ENCODE peak calls at places on chromosomes 11 and 22, in ten cellular contexts. One of them, this sample, is unnamed.

GRCh38 chr11:124798991-124799383 is 1.2 kb downstream of the MSANTD2 start:
- DNase-seq in prostate gland: no peak
- DNase-seq in GM12892: no peak
- DNase-seq in endothelial cell of umbilical vein: peak; percentile 58
- DNase-seq in stomach: no peak
- DNase-seq in Panc1: no peak
- DNase-seq in spleen: no peak
- DNase-seq in HCT116: no peak
- DNase-seq in GM23338: peak; percentile 56
- DNase-seq in upper lobe of left lung: no peak
- DNase-seq in this sample: no peak

GRCh38 chr11:33721291-33721840 is 14.9 kb downstream of the CD59 start:
- DNase-seq in upper lobe of left lung: no peak
- DNase-seq in GM12892: no peak
- DNase-seq in GM23338: no peak
- DNase-seq in Panc1: no peak
- DNase-seq in HCT116: no peak
- DNase-seq in stomach: no peak
- DNase-seq in spleen: no peak
- DNase-seq in endothelial cell of umbilical vein: peak; percentile 91
- DNase-seq in prostate gland: no peak
- DNase-seq in this sample: no peak

GRCh38 chr11:4048340-4048739 is 46.3 kb upstream of the RRM1 start:
- DNase-seq in Panc1: no peak
- DNase-seq in spleen: no peak
- DNase-seq in GM12892: no peak
- DNase-seq in upper lobe of left lung: no peak
- DNase-seq in GM23338: no peak
- DNase-seq in prostate gland: no peak
- DNase-seq in endothelial cell of umbilical vein: no peak
- DNase-seq in stomach: no peak
- DNase-seq in HCT116: no peak
- DNase-seq in this sample: no peak

GRCh38 chr22:38262051-38262795 is 10.6 kb downstream of the TMEM184B start:
- DNase-seq in spleen: peak; percentile 87
- DNase-seq in prostate gland: peak; percentile 67
- DNase-seq in GM12892: peak; percentile 64
- DNase-seq in endothelial cell of umbilical vein: peak; percentile 29
- DNase-seq in GM23338: peak; percentile 85
- DNase-seq in Panc1: no peak
- DNase-seq in HCT116: no peak
- DNase-seq in stomach: peak; percentile 71
- DNase-seq in upper lobe of left lung: peak; percentile 78
- DNase-seq in this sample: no peak

GRCh38 chr11:46952553-46952952 is 16.0 kb downstream of the CSTPP1 start:
- DNase-seq in upper lobe of left lung: no peak
- DNase-seq in GM12892: no peak
- DNase-seq in endothelial cell of umbilical vein: peak; percentile 24
- DNase-seq in stomach: no peak
- DNase-seq in prostate gland: no peak
- DNase-seq in GM23338: no peak
- DNase-seq in spleen: no peak
- DNase-seq in Panc1: no peak
- DNase-seq in HCT116: no peak
- DNase-seq in this sample: no peak

GRCh38 chr22:39316440-39317083 is 2.9 kb downstream of the RPL3 start:
- DNase-seq in Panc1: no peak
- DNase-seq in HCT116: peak; percentile 60
- DNase-seq in prostate gland: peak; percentile 84
- DNase-seq in endothelial cell of umbilical vein: peak; percentile 88
- DNase-seq in GM23338: peak; percentile 81
- DNase-seq in spleen: peak; percentile 87
- DNase-seq in stomach: peak; percentile 79
- DNase-seq in upper lobe of left lung: no peak
- DNase-seq in GM12892: no peak
- DNase-seq in this sample: no peak

GRCh38 chr11:18700872-18701271 is 2.3 kb downstream of the TMEM86A start:
- DNase-seq in stomach: no peak
- DNase-seq in GM23338: no peak
- DNase-seq in Panc1: no peak
- DNase-seq in GM12892: no peak
- DNase-seq in upper lobe of left lung: peak; percentile 38
- DNase-seq in HCT116: no peak
- DNase-seq in spleen: no peak
- DNase-seq in endothelial cell of umbilical vein: no peak
- DNase-seq in prostate gland: no peak
- DNase-seq in this sample: no peak

GRCh38 chr11:19978668-19979518 is 181.4 kb downstream of the DBX1 start:
- DNase-seq in HCT116: peak; percentile 65
- DNase-seq in stomach: no peak
- DNase-seq in spleen: no peak
- DNase-seq in Panc1: peak; percentile 59
- DNase-seq in GM12892: no peak
- DNase-seq in prostate gland: peak; percentile 46
- DNase-seq in upper lobe of left lung: no peak
- DNase-seq in endothelial cell of umbilical vein: peak; percentile 85
- DNase-seq in GM23338: no peak
- DNase-seq in this sample: no peak

GRCh38 chr22:36790648-36791047 is 14.7 kb upstream of the IFT27 start:
- DNase-seq in spleen: no peak
- DNase-seq in endothelial cell of umbilical vein: no peak
- DNase-seq in stomach: no peak
- DNase-seq in Panc1: no peak
- DNase-seq in GM12892: no peak
- DNase-seq in HCT116: no peak
- DNase-seq in prostate gland: no peak
- DNase-seq in GM23338: no peak
- DNase-seq in upper lobe of left lung: no peak
- DNase-seq in this sample: peak; percentile 38

DNA sequence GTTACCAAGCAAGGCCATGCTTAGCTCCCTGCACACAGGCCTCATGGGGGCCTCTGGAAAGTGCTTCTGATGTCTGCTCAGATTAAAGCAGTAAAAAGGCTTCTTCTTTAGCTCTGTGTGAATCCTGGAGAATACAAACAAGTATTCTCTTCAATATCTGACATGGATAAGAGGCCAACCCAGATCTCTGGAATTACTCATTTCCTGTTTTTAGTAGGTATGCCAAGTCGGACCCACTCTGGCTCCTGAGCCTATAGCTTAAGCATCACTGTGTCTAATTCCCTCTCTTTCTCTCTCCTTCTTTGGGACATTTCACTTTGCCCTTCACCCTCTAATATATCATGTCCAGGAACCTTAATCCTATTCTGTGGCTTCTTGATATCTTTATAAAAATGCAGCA is 529.6 kb upstream of the CCDC90B start:
- DNase-seq in GM12892: no peak
- DNase-seq in endothelial cell of umbilical vein: peak; percentile 9
- DNase-seq in Panc1: no peak
- DNase-seq in prostate gland: no peak
- DNase-seq in GM23338: no peak
- DNase-seq in HCT116: no peak
- DNase-seq in stomach: no peak
- DNase-seq in spleen: no peak
- DNase-seq in upper lobe of left lung: no peak
- DNase-seq in this sample: no peak
- TF ChIP-seq POLR2AphosphoS5 in GM12892: no peak
- TF ChIP-seq POLR2AphosphoS5 in endothelial cell of umbilical vein: no peak
- TF ChIP-seq POLR2AphosphoS5 in Panc1: no peak
- TF ChIP-seq POLR2AphosphoS5 in prostate gland: no peak
- TF ChIP-seq POLR2AphosphoS5 in GM23338: no peak
- TF ChIP-seq POLR2AphosphoS5 in HCT116: no peak
- TF ChIP-seq POLR2AphosphoS5 in stomach: no peak
- TF ChIP-seq POLR2AphosphoS5 in spleen: no peak
- TF ChIP-seq POLR2AphosphoS5 in upper lobe of left lung: no peak
- TF ChIP-seq POLR2AphosphoS5 in this sample: no peak

DNA sequence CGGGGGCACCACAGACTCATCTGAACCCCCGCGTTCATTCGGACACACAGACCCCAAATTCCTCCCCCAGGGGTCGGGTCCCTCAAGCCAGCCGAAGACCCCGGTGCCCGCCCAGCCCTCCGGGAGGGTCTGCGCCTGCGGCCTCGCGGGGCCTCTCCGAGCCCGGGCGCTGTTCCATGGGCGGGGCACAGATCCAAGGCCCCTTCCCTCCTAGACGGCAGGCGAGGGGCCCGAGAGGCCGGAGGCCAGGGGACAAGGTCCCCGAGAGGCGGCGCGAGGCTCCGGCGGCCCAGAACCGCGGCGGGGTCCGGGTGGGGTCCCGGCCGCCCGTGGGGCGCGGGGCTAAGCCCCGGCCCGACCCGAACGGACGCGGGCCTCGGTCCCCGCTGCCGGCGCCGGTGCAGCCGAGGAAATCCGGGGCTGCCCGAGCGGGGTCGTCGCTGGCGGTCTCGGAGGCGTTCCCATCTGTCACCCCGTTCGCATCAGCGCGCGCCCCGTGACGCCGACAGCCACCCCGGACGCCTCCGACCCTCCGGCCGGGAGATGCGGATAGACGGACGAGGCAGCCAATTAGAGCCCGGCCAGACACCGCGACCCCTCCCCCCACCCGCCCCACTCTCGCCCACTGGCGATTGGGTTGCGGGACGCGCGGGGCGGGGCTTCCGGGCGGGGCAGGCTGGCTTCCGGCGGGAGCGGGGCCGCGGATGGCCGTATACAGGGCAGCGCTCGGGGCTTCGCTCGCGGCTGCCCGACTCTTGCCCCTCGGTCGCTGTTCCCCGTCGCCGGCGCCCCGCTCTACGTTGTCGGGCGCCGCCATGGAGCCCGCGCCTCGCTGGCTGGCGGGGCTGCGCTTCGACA is at the start of gene SELENOO:
- DNase-seq in endothelial cell of umbilical vein: peak; percentile 80
- DNase-seq in stomach: peak; percentile 93
- DNase-seq in GM12892: peak; percentile 99
- DNase-seq in upper lobe of left lung: peak; percentile 99
- DNase-seq in HCT116: peak; percentile 72
- DNase-seq in spleen: peak; percentile 97
- DNase-seq in GM23338: peak; percentile 90
- DNase-seq in Panc1: no peak
- DNase-seq in prostate gland: peak; percentile 86
- DNase-seq in this sample: peak; percentile 100
- TF ChIP-seq POLR2AphosphoS5 in endothelial cell of umbilical vein: peak; percentile 90
- TF ChIP-seq POLR2AphosphoS5 in stomach: peak; percentile 36
- TF ChIP-seq POLR2AphosphoS5 in GM12892: peak; percentile 34
- TF ChIP-seq POLR2AphosphoS5 in upper lobe of left lung: peak; percentile 84
- TF ChIP-seq POLR2AphosphoS5 in HCT116: peak; percentile 79
- TF ChIP-seq POLR2AphosphoS5 in spleen: peak; percentile 94
- TF ChIP-seq POLR2AphosphoS5 in GM23338: peak; percentile 58
- TF ChIP-seq POLR2AphosphoS5 in Panc1: no peak
- TF ChIP-seq POLR2AphosphoS5 in prostate gland: peak; percentile 84
- TF ChIP-seq POLR2AphosphoS5 in this sample: no peak

DNA sequence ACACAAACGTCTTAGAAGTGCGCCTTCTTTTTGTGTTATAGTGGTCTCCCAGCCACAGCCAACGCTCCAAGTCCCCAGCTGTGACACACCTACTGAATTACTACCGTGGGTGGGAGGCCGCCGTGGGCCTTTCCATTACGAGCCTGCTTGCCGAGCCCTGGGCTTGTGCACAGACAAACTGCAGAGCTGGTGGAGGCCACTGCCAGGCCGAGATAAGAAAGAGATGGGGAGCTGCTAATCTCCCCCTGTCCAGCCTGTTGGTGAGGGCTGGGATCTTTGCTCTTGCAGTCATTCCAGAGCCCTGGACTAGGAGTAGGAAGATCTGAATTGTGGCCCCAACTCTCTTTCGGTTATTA is 820 bp downstream of the HMBS start:
- DNase-seq in stomach: no peak
- DNase-seq in prostate gland: no peak
- DNase-seq in GM12892: peak; percentile 32
- DNase-seq in spleen: no peak
- DNase-seq in GM23338: no peak
- DNase-seq in HCT116: no peak
- DNase-seq in Panc1: no peak
- DNase-seq in upper lobe of left lung: no peak
- DNase-seq in endothelial cell of umbilical vein: no peak
- DNase-seq in this sample: no peak
- TF ChIP-seq POLR2AphosphoS5 in stomach: no peak
- TF ChIP-seq POLR2AphosphoS5 in prostate gland: no peak
- TF ChIP-seq POLR2AphosphoS5 in GM12892: no peak
- TF ChIP-seq POLR2AphosphoS5 in spleen: no peak
- TF ChIP-seq POLR2AphosphoS5 in GM23338: no peak
- TF ChIP-seq POLR2AphosphoS5 in HCT116: no peak
- TF ChIP-seq POLR2AphosphoS5 in Panc1: no peak
- TF ChIP-seq POLR2AphosphoS5 in upper lobe of left lung: no peak
- TF ChIP-seq POLR2AphosphoS5 in endothelial cell of umbilical vein: no peak
- TF ChIP-seq POLR2AphosphoS5 in this sample: no peak

GRCh38 chr11:44861829-44862545 is 88.7 kb downstream of the TP53I11 start:
- DNase-seq in endothelial cell of umbilical vein: peak; percentile 79
- DNase-seq in upper lobe of left lung: peak; percentile 64
- DNase-seq in prostate gland: no peak
- DNase-seq in spleen: peak; percentile 80
- DNase-seq in GM23338: peak; percentile 64
- DNase-seq in Panc1: peak; percentile 89
- DNase-seq in GM12892: peak; percentile 75
- DNase-seq in stomach: peak; percentile 58
- DNase-seq in HCT116: peak; percentile 89
- DNase-seq in this sample: peak; percentile 88
- TF ChIP-seq POLR2AphosphoS5 in endothelial cell of umbilical vein: peak; percentile 61
- TF ChIP-seq POLR2AphosphoS5 in upper lobe of left lung: no peak
- TF ChIP-seq POLR2AphosphoS5 in prostate gland: peak; percentile 40
- TF ChIP-seq POLR2AphosphoS5 in spleen: peak; percentile 37
- TF ChIP-seq POLR2AphosphoS5 in GM23338: no peak
- TF ChIP-seq POLR2AphosphoS5 in Panc1: peak; percentile 61
- TF ChIP-seq POLR2AphosphoS5 in GM12892: no peak
- TF ChIP-seq POLR2AphosphoS5 in stomach: peak; percentile 42
- TF ChIP-seq POLR2AphosphoS5 in HCT116: no peak
- TF ChIP-seq POLR2AphosphoS5 in this sample: no peak

This sample was measured in GM12891.